ENCODE peak calls at places on chromosomes 11 and 22, in seven cellular contexts. D, C, E, Y, T, V and H are unnamed samples.

GRCh38 chr11:27427183-27427980 is 45.2 kb downstream of the LGR4 start:
- DNase-seq in D (peak), C (no peak), E (peak), Y (no peak), T (no peak), V (no peak), H (no peak)

GRCh38 chr11:65958774-65959420 is 2.6 kb upstream of the SART1 start:
- DNase-seq in D (no peak), C (no peak), E (no peak), Y (no peak), T (no peak), V (no peak), H (no peak)

GRCh38 chr11:58222730-58223129 is 6.0 kb downstream of the OR10Q1 start:
- DNase-seq in D (peak), C (no peak), E (no peak), Y (no peak), T (no peak), V (no peak), H (no peak)

GRCh38 chr11:68727783-68728182 is 23.5 kb downstream of the TESMIN start:
- DNase-seq in D (no peak), C (no peak), E (peak), Y (no peak), T (no peak), V (no peak), H (no peak)

GRCh38 chr11:75689861-75690641 is 21.2 kb upstream of the MAP6 start:
- DNase-seq in D (no peak), C (peak), E (no peak), Y (no peak), T (no peak), V (no peak), H (no peak)

GRCh38 chr11:1761110-1761856 is 2.4 kb downstream of the CTSD start:
- DNase-seq in D (no peak), C (no peak), E (no peak), Y (peak), T (no peak), V (no peak), H (peak)

GRCh38 chr11:61147271-61147670 is 14.0 kb downstream of the VPS37C start:
- DNase-seq in D (no peak), C (no peak), E (no peak), Y (peak), T (no peak), V (no peak), H (no peak)

GRCh38 chr11:43922295-43922648 is 20.2 kb upstream of the C11orf96 start:
- DNase-seq in D (no peak), C (no peak), E (no peak), Y (no peak), T (no peak), V (no peak), H (no peak)

GRCh38 chr11:26323837-26324236 is 8.1 kb upstream of the ANO3 start:
- DNase-seq in D (no peak), C (no peak), E (no peak), Y (no peak), T (no peak), V (no peak), H (no peak)

GRCh38 chr22:36177160-36177559 is 16.6 kb upstream of the APOL3 start:
- DNase-seq in D (no peak), C (no peak), E (no peak), Y (no peak), T (no peak), V (no peak), H (no peak)

GRCh38 chr22:38696606-38697005 is 4.1 kb downstream of the JOSD1 start:
- DNase-seq in D (peak), C (no peak), E (peak), Y (no peak), T (no peak), V (no peak), H (no peak)

GRCh38 chr11:74232316-74232950 is 61.3 kb downstream of the PPME1 start:
- DNase-seq in D (no peak), C (no peak), E (peak), Y (no peak), T (no peak), V (no peak), H (no peak)

GRCh38 chr11:17522655-17523054 is 21.6 kb downstream of the USH1C start:
- DNase-seq in D (no peak), C (no peak), E (no peak), Y (no peak), T (no peak), V (no peak), H (no peak)

GRCh38 chr11:11910541-11910940 is 68.8 kb downstream of the USP47 start:
- DNase-seq in D (no peak), C (no peak), E (no peak), Y (no peak), T (no peak), V (no peak), H (no peak)

GRCh38 chr11:127789887-127790286 is 789.3 kb upstream of the KIRREL3 start:
- DNase-seq in D (no peak), C (no peak), E (no peak), Y (no peak), T (no peak), V (peak), H (no peak)

GRCh38 chr11:14059491-14059890 is 97.0 kb downstream of the SPON1 start:
- DNase-seq in D (no peak), C (no peak), E (peak), Y (no peak), T (no peak), V (no peak), H (no peak)

GRCh38 chr11:129331217-129331616 is 44.4 kb upstream of the BARX2 start:
- DNase-seq in D (no peak), C (no peak), E (no peak), Y (no peak), T (no peak), V (peak), H (no peak)

GRCh38 chr11:45331839-45332485 is 45.8 kb upstream of the SYT13 start:
- DNase-seq in D (peak), C (no peak), E (no peak), Y (no peak), T (no peak), V (no peak), H (no peak)

GRCh38 chr22:50298937-50299656 is 8.3 kb downstream of the PLXNB2 start:
- DNase-seq in D (no peak), C (no peak), E (no peak), Y (no peak), T (no peak), V (no peak), H (no peak)

GRCh38 chr11:62665630-62666258 is 632 bp downstream of the CSKMT start:
- DNase-seq in D (no peak), C (peak), E (peak), Y (peak), T (peak), V (peak), H (no peak)

GRCh38 chr11:96235725-96236124 is 107.3 kb downstream of the MAML2 start:
- DNase-seq in D (peak), C (no peak), E (no peak), Y (no peak), T (no peak), V (no peak), H (no peak)

GRCh38 chr11:71139516-71140205 is 112.7 kb downstream of the SHANK2 start:
- DNase-seq in D (no peak), C (no peak), E (peak), Y (peak), T (no peak), V (no peak), H (no peak)

GRCh38 chr11:2987881-2988280 is 4.2 kb downstream of the NAP1L4 start:
- DNase-seq in D (no peak), C (no peak), E (no peak), Y (no peak), T (no peak), V (no peak), H (no peak)

GRCh38 chr11:47980907-47981621 is 705 bp downstream of the PTPRJ start:
- DNase-seq in D (peak), C (peak), E (peak), Y (peak), T (no peak), V (peak), H (no peak)

GRCh38 chr22:41524283-41524682 is 20.0 kb downstream of the POLR3H start:
- DNase-seq in D (no peak), C (no peak), E (peak), Y (peak), T (peak), V (peak), H (no peak)

GRCh38 chr11:87290304-87290922 is 252.7 kb downstream of the TMEM135 start:
- DNase-seq in D (peak), C (no peak), E (peak), Y (no peak), T (no peak), V (no peak), H (no peak)

GRCh38 chr11:117734596-117734995 is 62.4 kb downstream of the DSCAML1 start:
- DNase-seq in D (no peak), C (no peak), E (no peak), Y (peak), T (no peak), V (no peak), H (no peak)

GRCh38 chr22:40258463-40259046 is 80.8 kb downstream of the TNRC6B start:
- DNase-seq in D (peak), C (no peak), E (no peak), Y (no peak), T (no peak), V (no peak), H (no peak)

GRCh38 chr11:77080643-77081210 is 14.0 kb downstream of the CAPN5 start:
- DNase-seq in D (peak), C (no peak), E (peak), Y (no peak), T (no peak), V (peak), H (no peak)

GRCh38 chr11:132158696-132159095 is 788.3 kb downstream of the NTM start:
- DNase-seq in D (no peak), C (no peak), E (no peak), Y (no peak), T (no peak), V (no peak), H (no peak)

GRCh38 chr11:32435947-32436750 is 810 bp upstream of the WT1 start:
- DNase-seq in D (no peak), C (no peak), E (peak), Y (no peak), T (no peak), V (no peak), H (no peak)

GRCh38 chr11:19714387-19715363 is 2.0 kb downstream of the NAV2 start:
- DNase-seq in D (peak), C (no peak), E (peak), Y (peak), T (peak), V (no peak), H (no peak)

GRCh38 chr11:117471776-117472175 is 144.1 kb downstream of the CEP164 start:
- DNase-seq in D (no peak), C (no peak), E (no peak), Y (no peak), T (no peak), V (no peak), H (no peak)

GRCh38 chr11:15073361-15074205 is at the start of gene CALCB:
- DNase-seq in D (no peak), C (no peak), E (peak), Y (no peak), T (no peak), V (no peak), H (no peak)

GRCh38 chr11:110463153-110463552 is 33.4 kb downstream of the FDX1 start:
- DNase-seq in D (peak), C (no peak), E (peak), Y (peak), T (peak), V (peak), H (no peak)

GRCh38 chr11:95720219-95720618 is 69.4 kb downstream of the FAM76B start:
- DNase-seq in D (no peak), C (no peak), E (no peak), Y (no peak), T (no peak), V (no peak), H (no peak)

GRCh38 chr11:31921066-31921465 is 109.9 kb upstream of the PAX6 start:
- DNase-seq in D (peak), C (no peak), E (no peak), Y (no peak), T (no peak), V (no peak), H (no peak)

GRCh38 chr11:119432484-119433368 is 9.8 kb upstream of the THY1 start:
- DNase-seq in D (peak), C (no peak), E (peak), Y (no peak), T (no peak), V (no peak), H (no peak)

GRCh38 chr22:32444068-32444467 is 20.2 kb downstream of the BPIFC start:
- DNase-seq in D (no peak), C (no peak), E (peak), Y (no peak), T (no peak), V (peak), H (no peak)

GRCh38 chr11:67665537-67666302 is 8.7 kb downstream of the ALDH3B2 start:
- DNase-seq in D (no peak), C (no peak), E (no peak), Y (peak), T (no peak), V (peak), H (peak)
- TF ChIP-seq CTCF in D (peak), C (peak), E (no peak), Y (peak), T (no peak), V (peak), H (peak)

GRCh38 chr22:42692239-42693054 is 28.2 kb downstream of the A4GALT start:
- DNase-seq in D (no peak), C (peak), E (no peak), Y (no peak), T (no peak), V (no peak), H (no peak)
- TF ChIP-seq CTCF in D (peak), C (peak), E (no peak), Y (no peak), T (no peak), V (no peak), H (peak)

GRCh38 chr22:17368727-17369552 is at the start of gene CECR2:
- DNase-seq in D (no peak), C (peak), E (peak), Y (peak), T (peak), V (peak), H (no peak)

GRCh38 chr22:17369553-17370035 is 334 bp downstream of the CECR2 start:
- DNase-seq in D (no peak), C (peak), E (peak), Y (peak), T (no peak), V (peak), H (no peak)

GRCh38 chr22:17368144-17368726 is 1.0 kb upstream of the CECR2 start:
- DNase-seq in D (no peak), C (no peak), E (no peak), Y (no peak), T (no peak), V (no peak), H (no peak)

GRCh38 chr22:17366329-17366728 is 2.9 kb upstream of the CECR2 start:
- DNase-seq in D (no peak), C (no peak), E (no peak), Y (no peak), T (no peak), V (no peak), H (no peak)

GRCh38 chr22:17366830-17367229 is 2.4 kb upstream of the CECR2 start:
- DNase-seq in D (no peak), C (peak), E (peak), Y (no peak), T (no peak), V (peak), H (no peak)
- TF ChIP-seq CTCF in D (no peak), C (peak), E (peak), Y (peak), T (peak), V (no peak), H (peak)

DNA sequence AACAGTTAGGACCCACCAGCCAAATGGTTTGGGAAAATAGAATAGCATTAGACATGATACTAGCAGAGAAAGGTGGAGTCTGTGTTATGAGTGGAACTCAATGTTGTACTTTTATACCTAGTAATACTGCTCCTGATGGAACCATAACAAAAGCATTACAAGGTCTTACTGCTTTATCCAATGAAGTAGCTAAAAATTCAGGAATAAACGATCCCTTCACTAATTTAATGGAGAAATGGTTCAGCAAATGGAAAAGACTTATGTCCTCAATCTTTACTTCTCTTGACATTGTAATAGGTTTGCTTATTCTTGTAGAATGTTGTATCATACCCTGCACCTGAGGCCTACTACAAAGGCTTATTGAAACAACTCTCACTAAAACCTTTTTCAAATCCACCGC is 50.2 kb downstream of the ZNF280B start:
- DNase-seq in D (no peak), C (no peak), E (no peak), Y (no peak), T (no peak), V (no peak), H (no peak)
- TF ChIP-seq CTCF in D (no peak), C (no peak), E (no peak), Y (no peak), T (no peak), V (no peak), H (no peak)

DNA sequence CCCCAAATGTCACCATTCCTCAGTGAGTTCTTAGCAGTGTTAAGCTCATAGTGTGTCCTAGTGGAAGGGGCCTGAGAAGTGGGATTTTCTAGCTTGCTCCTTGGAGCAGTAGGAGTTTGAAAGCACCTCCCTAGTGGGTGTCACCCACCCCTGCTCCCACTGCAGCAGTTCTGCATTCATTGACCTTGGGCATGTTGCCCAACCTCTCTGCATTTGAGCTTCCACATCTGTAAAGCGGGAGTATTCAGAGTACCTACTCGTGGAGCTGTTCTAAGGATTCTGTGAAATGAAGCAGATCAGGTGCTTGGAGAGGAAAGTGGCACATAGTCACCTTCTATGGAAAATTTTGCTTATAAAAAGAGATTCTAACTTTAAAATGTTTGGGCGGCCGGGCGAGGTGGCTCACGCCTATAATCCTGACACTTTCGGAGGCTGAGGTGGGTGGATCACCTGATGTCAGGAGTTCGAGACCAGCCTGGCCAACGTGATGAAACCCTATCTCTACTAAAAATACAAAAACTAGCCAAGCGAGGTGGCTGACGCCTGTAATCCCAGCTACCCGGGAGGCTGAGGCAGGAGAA is 16.9 kb downstream of the LMO2 start:
- DNase-seq in D (no peak), C (no peak), E (no peak), Y (no peak), T (no peak), V (no peak), H (no peak)
- TF ChIP-seq CTCF in D (no peak), C (no peak), E (no peak), Y (no peak), T (no peak), V (no peak), H (no peak)